ENCODE peak calls at places on chromosome 5, in four cellular contexts. B, L, C and M are unnamed samples.

GRCh38 chr5:7410936-7411511 is 15.1 kb downstream of the ADCY2 start:
- DNase-seq in B (no peak), L (no peak), C (no peak), M (no peak)

GRCh38 chr5:106376522-106376921 is 1294.2 kb downstream of the EFNA5 start:
- DNase-seq in B (no peak), L (no peak), C (no peak), M (no peak)

GRCh38 chr5:143436871-143437270 is 33.4 kb upstream of the NR3C1 start:
- DNase-seq in L (no peak), C (no peak), B (no peak), M (no peak)

GRCh38 chr5:176529824-176530195 is 7.4 kb downstream of the RNF44 start:
- DNase-seq in L (no peak), C (no peak), B (no peak), M (peak)

GRCh38 chr5:37212096-37212495 is 37.1 kb downstream of the CPLANE1 start:
- DNase-seq in B (no peak), L (no peak), C (no peak), M (no peak)

GRCh38 chr5:29518176-29518575 is 1675.3 kb upstream of the CDH6 start:
- DNase-seq in C (no peak), B (no peak), L (no peak), M (no peak)

GRCh38 chr5:34970552-34970951 is 41.2 kb downstream of the DNAJC21 start:
- DNase-seq in B (no peak), L (no peak), C (no peak), M (no peak)

GRCh38 chr5:163496286-163496685 is 9.1 kb upstream of the MAT2B start:
- DNase-seq in C (no peak), B (no peak), L (no peak), M (no peak)

GRCh38 chr5:16759147-16759800 is 142.5 kb upstream of the RETREG1 start:
- DNase-seq in L (peak), C (no peak), B (no peak), M (no peak)

GRCh38 chr5:54881286-54882005 is 103.9 kb downstream of the ESM1 start:
- DNase-seq in L (no peak), C (no peak), B (no peak), M (no peak)

GRCh38 chr5:179209359-179210150 is 135.7 kb downstream of the ADAMTS2 start:
- DNase-seq in B (no peak), C (no peak), L (no peak), M (no peak)

GRCh38 chr5:171155621-171156020 is 153.4 kb upstream of the TLX3 start:
- DNase-seq in L (no peak), B (no peak), C (no peak), M (no peak)

GRCh38 chr5:124599048-124599973 is 147.1 kb downstream of the ZNF608 start:
- DNase-seq in L (peak), B (peak), C (no peak), M (no peak)

GRCh38 chr5:163407034-163407652 is 30.3 kb upstream of the CCNG1 start:
- DNase-seq in C (no peak), L (no peak), B (no peak), M (no peak)

GRCh38 chr5:181167814-181168488 is 20.6 kb downstream of the OR2V2 start:
- DNase-seq in C (no peak), L (no peak), B (no peak), M (no peak)

GRCh38 chr5:76808142-76808691 is 10.6 kb upstream of the F2RL1 start:
- DNase-seq in C (no peak), L (no peak), B (no peak), M (no peak)
- TF ChIP-seq POLR2AphosphoS5 in C (no peak), L (no peak), B (no peak), M (no peak)

DNA sequence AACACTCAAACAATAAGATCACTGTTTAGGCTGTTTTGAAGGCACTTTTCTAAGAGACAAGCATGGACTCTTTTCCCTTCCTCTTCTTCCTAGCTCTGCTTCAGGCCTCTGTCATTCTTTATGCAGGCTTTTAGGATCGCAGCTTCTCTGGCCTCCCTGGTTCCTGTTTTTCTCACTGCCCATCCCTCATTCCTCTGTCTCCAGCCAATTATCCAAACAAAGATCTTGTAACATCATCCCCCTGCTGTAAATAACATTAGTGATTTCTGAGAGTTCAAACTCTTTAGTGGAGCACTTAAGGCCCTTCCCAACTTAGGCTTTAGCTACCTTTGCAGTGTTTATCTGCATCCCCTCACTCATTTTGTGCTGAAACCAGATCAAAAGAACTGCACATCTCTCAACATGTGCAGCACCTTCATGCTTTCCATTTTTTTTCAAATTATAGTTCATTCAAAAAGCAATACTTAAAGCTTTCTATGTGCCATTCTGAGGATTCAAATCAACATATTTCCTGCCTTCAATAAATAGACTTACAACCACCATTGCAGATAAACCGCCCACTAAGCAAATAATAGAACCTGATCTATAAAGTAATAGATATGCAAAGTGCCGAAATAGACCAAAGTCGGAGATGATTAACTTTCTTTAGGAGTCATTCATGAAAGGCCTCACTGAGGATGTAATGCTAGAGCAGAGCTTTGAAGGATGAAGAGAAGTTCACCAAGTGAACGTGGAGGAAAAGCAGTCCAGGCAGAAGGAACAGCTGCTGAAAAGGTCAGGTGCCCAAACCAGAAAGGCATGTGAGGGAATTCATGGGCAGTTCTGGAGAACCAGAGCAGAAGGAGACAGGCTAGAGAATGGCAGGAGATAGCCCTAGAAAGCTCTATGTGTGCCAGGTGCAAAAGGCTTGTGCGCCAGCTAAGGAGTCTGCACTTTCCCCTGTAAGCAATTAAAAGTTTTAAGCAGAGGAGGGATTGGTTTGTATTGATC is 95.8 kb upstream of the ZNF366 start:
- DNase-seq in C (no peak), L (no peak), B (no peak), M (no peak)
- TF ChIP-seq POLR2A in C (no peak), L (no peak), B (no peak), M (no peak)

DNA sequence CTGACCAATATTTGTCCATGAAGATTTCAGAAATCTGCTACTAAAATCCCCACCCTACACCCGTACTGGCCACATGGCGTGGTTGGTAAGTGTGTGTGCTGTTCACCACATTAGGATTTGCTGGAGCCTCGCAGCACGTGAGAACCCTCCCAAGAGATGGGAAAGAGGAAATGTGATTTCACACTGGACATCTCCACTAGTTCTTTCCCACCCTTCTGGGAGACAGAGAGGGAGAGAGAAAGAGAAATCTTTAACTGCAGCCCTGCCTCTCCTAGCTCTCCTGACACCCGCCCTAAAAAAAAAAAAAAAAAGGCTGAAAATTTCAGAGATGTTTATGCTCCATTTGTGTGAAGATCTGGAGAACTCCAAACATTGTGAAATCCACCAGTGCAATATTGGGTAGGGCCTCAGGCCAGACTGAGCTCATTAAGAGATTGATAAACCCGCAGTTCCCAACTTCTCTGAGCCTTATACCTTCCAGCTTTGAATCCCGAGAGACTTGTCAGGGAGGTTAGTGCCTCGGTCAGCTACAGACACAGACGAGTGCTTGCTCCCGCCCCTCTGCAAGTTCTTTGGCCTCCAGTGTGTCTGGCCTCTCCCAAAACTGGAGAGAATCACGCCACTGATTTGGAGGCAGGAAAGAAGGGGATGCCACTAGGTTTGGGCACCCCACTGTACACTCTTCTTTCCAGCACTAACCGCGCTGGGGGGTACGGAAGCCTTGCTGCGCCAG is 1.9 kb downstream of the SPRY4 start:
- DNase-seq in B (no peak), L (no peak), C (peak), M (no peak)
- TF ChIP-seq POLR2AphosphoS5 in B (no peak), L (no peak), C (no peak), M (no peak)

GRCh38 chr5:132226516-132227234 is 978 bp downstream of the P4HA2 start:
- DNase-seq in B (no peak), L (no peak), C (peak), M (no peak)

GRCh38 chr5:132229236-132229635 is 1.6 kb upstream of the P4HA2 start:
- DNase-seq in L (no peak), B (no peak), C (peak), M (no peak)

GRCh38 chr5:132227235-132227484 is 493 bp downstream of the P4HA2 start:
- DNase-seq in B (no peak), L (no peak), C (no peak), M (no peak)

GRCh38 chr5:132228241-132229035 is 785 bp upstream of the P4HA2 start:
- DNase-seq in B (no peak), L (no peak), C (peak), M (no peak)

GRCh38 chr5:132227485-132228240 is at the start of gene P4HA2:
- DNase-seq in L (peak), C (peak), B (peak), M (peak)
- TF ChIP-seq POLR2A in L (peak), C (peak), B (no peak), M (no peak)

DNA sequence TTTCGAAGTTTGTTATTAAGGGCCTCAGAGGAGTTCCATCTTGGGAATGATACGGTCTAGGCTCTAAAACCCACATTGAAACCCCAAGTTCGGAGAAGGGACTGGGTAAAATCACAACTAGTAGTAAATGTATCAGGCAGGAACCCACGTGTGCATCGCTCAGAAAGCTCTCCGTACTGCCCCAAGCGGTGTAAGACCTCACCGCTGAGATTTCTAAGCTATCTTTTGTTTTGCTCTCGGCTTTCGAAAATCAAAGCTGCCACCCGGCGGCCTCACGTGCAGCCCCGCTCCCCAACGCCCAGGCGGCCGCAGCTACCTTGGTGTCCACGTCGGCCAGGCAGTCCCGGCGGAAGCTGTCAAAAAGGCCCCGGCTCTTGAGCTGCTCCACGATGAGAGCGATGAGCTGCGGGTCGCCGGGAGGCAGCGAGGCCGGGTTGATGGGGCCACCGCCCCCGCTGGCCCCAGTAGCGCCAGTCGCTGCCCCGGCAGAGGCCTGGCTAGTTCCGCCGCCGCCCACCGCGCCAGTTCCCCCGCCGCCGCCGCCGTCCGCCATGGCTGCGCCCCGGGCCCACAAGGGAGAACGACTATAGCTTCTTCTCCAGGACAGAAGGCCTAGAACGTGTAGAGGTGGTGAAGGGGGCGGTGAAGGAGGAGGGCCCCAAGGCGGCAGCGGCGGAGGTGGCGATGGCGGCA is 420 bp downstream of the BOD1 start:
- DNase-seq in C (peak), L (peak), B (peak), M (peak)
- TF ChIP-seq POLR2AphosphoS5 in C (peak), L (peak), B (no peak), M (no peak)

GRCh38 chr5:140114341-140115185 is 654 bp downstream of the PURA start:
- DNase-seq in L (peak), C (peak), B (peak), M (peak)
- TF ChIP-seq POLR2A in L (peak), C (peak), B (peak), M (no peak)

GRCh38 chr5:122112733-122113558 is 16.4 kb upstream of the ZNF474 start:
- DNase-seq in C (no peak), L (no peak), B (no peak), M (no peak)
- TF ChIP-seq POLR2AphosphoS5 in C (no peak), L (no peak), B (no peak), M (no peak)

GRCh38 chr5:926416-927171 is 33.9 kb downstream of the TRIP13 start:
- DNase-seq in L (no peak), C (peak), B (no peak), M (peak)
- TF ChIP-seq POLR2A in L (no peak), C (no peak), B (no peak), M (no peak)

GRCh38 chr5:156326718-156327259 is at the start of gene SGCD:
- DNase-seq in B (no peak), L (no peak), C (peak), M (no peak)
- TF ChIP-seq POLR2AphosphoS5 in B (no peak), L (no peak), C (peak), M (no peak)

GRCh38 chr5:139565411-139566305 is 4.5 kb downstream of the UBE2D2 start:
- DNase-seq in L (no peak), B (no peak), C (peak), M (peak)
- TF ChIP-seq POLR2A in L (no peak), B (no peak), C (no peak), M (no peak)